ENCODE peak calls at places on chromosomes 12 and 14, in four cellular contexts. H is mesendoderm, W is IMR-90, N is H1. A is an unnamed sample.

GRCh38 chr12:126362490-126362889 is 1297.3 kb downstream of the AACS start:
- DNase-seq in N (no peak), W (no peak), H (no peak), A (no peak)

GRCh38 chr14:101491841-101492240 is 69.5 kb upstream of the DIO3 start:
- DNase-seq in W (no peak), H (no peak), N (no peak), A (no peak)

GRCh38 chr14:89331398-89331797 is 85.6 kb downstream of the FOXN3 start:
- DNase-seq in H (no peak), W (no peak), N (no peak), A (no peak)

GRCh38 chr12:95351745-95352144 is 122.2 kb upstream of the METAP2 start:
- DNase-seq in W (no peak), N (no peak), H (peak), A (no peak)

GRCh38 chr12:93851245-93851665 is 174.1 kb downstream of the CRADD start:
- DNase-seq in N (no peak), H (no peak), W (no peak), A (no peak)

GRCh38 chr12:104539063-104539462 is 82.3 kb downstream of the CHST11 start:
- DNase-seq in W (no peak), H (no peak), N (no peak), A (no peak)

GRCh38 chr12:46378530-46378929 is 6.0 kb upstream of the SLC38A2 start:
- DNase-seq in H (no peak), N (no peak), W (no peak), A (no peak)

GRCh38 chr14:100702590-100702989 is 24.1 kb upstream of the DLK1 start:
- DNase-seq in W (no peak), H (no peak), N (no peak), A (no peak)

GRCh38 chr12:67740706-67741105 is 92.2 kb downstream of the DYRK2 start:
- DNase-seq in W (no peak), H (peak), N (no peak), A (no peak)

GRCh38 chr14:93056166-93056839 is 59.4 kb downstream of the ITPK1 start:
- DNase-seq in H (peak), N (no peak), W (no peak), A (no peak)

GRCh38 chr12:131941116-131941986 is 8.4 kb upstream of the EP400 start:
- DNase-seq in N (no peak), H (no peak), W (no peak), A (no peak)

GRCh38 chr14:54902143-54902520 is 494 bp downstream of the GCH1 start:
- DNase-seq in H (peak), N (peak), W (peak), A (peak)

GRCh38 chr12:97837401-97837800 is 374.8 kb downstream of the RMST start:
- DNase-seq in H (peak), N (no peak), W (no peak), A (no peak)

GRCh38 chr14:90628825-90629224 is 187.4 kb downstream of the TTC7B start:
- DNase-seq in N (no peak), W (no peak), H (no peak), A (no peak)

GRCh38 chr14:102503576-102504224 is 5.9 kb downstream of the ANKRD9 start:
- DNase-seq in N (no peak), W (no peak), H (no peak), A (peak)

GRCh38 chr14:62592877-62593276 is 452.4 kb downstream of the KCNH5 start:
- DNase-seq in N (no peak), W (peak), H (no peak), A (no peak)

GRCh38 chr14:68784995-68785816 is 7.7 kb downstream of the ZFP36L1 start:
- DNase-seq in N (no peak), W (peak), H (no peak), A (no peak)

GRCh38 chr14:86166541-86166940 is 636.6 kb downstream of the FLRT2 start:
- DNase-seq in N (no peak), H (no peak), W (no peak), A (no peak)

GRCh38 chr12:105581420-105581819 is 250.9 kb downstream of the C12orf75 start:
- DNase-seq in N (no peak), W (no peak), H (peak), A (no peak)

DNA sequence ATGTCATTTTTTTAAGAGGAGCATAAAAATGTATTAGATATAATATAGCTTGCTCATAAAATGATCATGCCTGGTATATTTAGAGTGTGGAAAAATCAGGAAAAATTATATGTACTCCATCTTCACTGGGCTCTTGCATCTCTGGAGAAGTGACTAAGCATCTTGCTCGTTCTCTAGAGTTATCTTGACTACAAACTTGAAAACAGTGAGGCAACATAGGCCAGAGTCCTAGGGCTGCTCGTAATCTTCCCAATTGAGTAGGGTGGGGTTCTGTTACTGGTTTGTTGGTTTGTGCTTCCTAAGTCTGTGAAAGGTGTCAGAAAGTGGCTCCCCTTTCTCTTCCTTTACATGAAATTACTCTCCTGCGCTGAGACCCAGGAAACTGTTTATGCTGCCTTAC is 46.2 kb downstream of the AACS start:
- DNase-seq in N (no peak), H (no peak), W (peak), A (no peak)
- H3K56ac ChIP-seq in N (no peak), H (no peak), W (no peak), A (no peak)

GRCh38 chr12:120373683-120374082 is 4.7 kb upstream of the MSI1 start:
- DNase-seq in N (no peak), H (no peak), W (no peak), A (no peak)
- H3K56ac ChIP-seq in N (no peak), H (no peak), W (no peak), A (no peak)

GRCh38 chr12:5868585-5869295 is 76.3 kb downstream of the ANO2 start:
- DNase-seq in H (no peak), N (no peak), W (no peak), A (no peak)

GRCh38 chr12:5864913-5865312 is 80.1 kb downstream of the ANO2 start:
- DNase-seq in H (peak), W (no peak), N (no peak), A (no peak)

GRCh38 chr12:5870183-5870582 is 74.9 kb downstream of the ANO2 start:
- DNase-seq in H (no peak), W (no peak), N (no peak), A (peak)

GRCh38 chr12:5861426-5861825 is 83.6 kb downstream of the ANO2 start:
- DNase-seq in N (no peak), H (no peak), W (no peak), A (no peak)

DNA sequence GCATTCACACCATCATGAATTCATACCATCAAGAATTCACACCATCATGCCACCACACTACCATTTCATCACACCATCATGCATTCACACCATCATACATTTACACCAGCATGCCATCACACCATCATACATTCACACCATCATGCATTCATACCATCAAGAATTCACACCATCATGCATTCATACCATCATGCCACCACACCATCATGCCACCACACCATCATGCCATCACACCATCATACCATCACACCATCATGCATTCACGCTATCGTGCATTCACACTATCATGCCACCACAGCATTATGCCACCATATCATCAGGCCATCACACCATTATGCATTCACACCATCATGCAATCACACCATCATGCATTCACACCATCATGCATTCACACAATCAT is 79.7 kb downstream of the ANO2 start:
- DNase-seq in H (no peak), N (no peak), W (no peak), A (no peak)
- H3K56ac ChIP-seq in H (no peak), N (no peak), W (no peak), A (no peak)

DNA sequence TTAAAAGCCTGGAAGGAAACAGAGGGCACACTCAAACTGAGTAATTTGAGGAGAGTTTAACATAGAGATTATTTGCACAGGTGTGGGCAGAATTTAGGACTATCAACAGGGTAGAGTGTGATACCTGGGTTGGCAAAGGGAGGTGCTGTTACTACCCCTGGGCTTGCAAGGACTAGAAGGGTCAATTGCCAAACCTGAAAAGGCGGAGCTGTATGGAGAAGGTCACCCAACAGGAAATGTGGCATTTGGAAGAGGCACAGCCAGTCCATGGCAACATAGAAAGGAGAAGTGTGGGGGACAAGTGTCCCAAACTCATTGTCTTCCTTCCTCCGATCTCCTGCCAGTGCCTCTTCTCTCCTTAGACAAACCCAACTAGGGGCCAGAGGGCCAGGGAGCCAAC is 21.6 kb upstream of the MED13L start:
- DNase-seq in W (no peak), N (no peak), H (no peak), A (no peak)
- H3K56ac ChIP-seq in W (no peak), N (no peak), H (no peak), A (no peak)

DNA sequence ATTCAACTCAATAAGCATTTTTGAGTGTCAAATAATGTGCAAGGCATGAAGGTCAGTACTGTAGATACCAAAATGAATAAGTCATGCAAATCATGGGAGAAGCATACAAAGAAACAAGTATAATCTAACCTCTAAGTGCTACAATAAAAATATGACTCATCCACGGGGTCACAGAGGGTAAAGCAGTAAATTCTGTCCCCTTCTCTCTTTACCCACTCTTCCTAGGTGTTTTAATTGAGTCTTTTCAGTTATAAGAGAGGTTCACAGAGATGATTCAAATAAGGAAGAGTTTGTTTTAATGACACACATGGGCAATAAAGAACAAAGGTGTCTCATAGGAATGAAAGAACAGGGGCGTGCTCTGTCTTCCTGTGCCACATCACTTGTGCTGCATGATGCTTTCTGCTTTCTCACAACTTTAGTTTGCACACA is 71.5 kb upstream of the DAAM1 start:
- DNase-seq in W (peak), H (no peak), N (no peak), A (no peak)
- H3K56ac ChIP-seq in W (no peak), H (no peak), N (no peak), A (no peak)

GRCh38 chr12:89319111-89319510 is 33.2 kb downstream of the DUSP6 start:
- DNase-seq in H (no peak), W (no peak), N (no peak), A (no peak)

GRCh38 chr12:89319606-89320005 is 32.7 kb downstream of the DUSP6 start:
- DNase-seq in W (no peak), H (no peak), N (no peak), A (no peak)

GRCh38 chr12:89324437-89324836 is 27.9 kb downstream of the DUSP6 start:
- DNase-seq in N (no peak), H (no peak), W (no peak), A (no peak)

GRCh38 chr12:89323568-89324218 is 28.6 kb downstream of the DUSP6 start:
- DNase-seq in W (no peak), N (no peak), H (no peak), A (no peak)

DNA sequence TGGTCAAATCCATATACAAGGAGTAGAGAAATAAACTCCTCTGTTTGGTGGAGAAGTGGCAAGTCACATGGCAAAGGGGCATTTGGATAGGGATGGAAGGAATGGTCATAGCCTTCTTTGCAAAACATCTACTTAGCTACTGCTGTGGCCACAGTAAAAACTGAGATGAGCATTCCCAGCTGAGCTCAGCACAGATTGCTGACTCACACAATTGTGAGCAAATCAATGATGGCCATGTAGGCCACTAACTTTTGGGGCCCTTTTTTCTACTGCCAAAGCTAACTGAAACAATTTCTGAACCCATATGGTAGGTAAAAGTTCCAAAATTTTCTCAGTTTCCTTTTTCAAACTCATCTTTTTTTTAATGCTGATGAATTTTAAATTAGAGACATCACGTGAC is 31.6 kb downstream of the DUSP6 start:
- DNase-seq in H (no peak), W (no peak), N (no peak), A (no peak)
- H3K56ac ChIP-seq in H (no peak), W (no peak), N (no peak), A (no peak)

A was measured in H9.